ENCODE peak calls at places on chromosomes 13 and 19, in six cellular contexts. One of them, this sample, is unnamed.

GRCh38 chr13:23680836-23681235 is 110.6 kb downstream of the TNFRSF19 start:
- DNase-seq in naive thymus-derived CD8-positive, alpha-beta T cell: no peak
- DNase-seq in GM12891: no peak
- DNase-seq in hypothalamus: no peak
- DNase-seq in activated CD4-positive, alpha-beta memory T cell treated with anti-CD3 and anti-CD28 coated beads, Interleukin-2, amount 10 ng/mL, durations not matched to agents 7 days and 5 days: no peak
- DNase-seq in AG08396: no peak
- DNase-seq in this sample: no peak

GRCh38 chr19:37983153-37983552 is 76.1 kb downstream of the SIPA1L3 start:
- DNase-seq in activated CD4-positive, alpha-beta memory T cell treated with anti-CD3 and anti-CD28 coated beads, Interleukin-2, amount 10 ng/mL, durations not matched to agents 7 days and 5 days: no peak
- DNase-seq in AG08396: no peak
- DNase-seq in naive thymus-derived CD8-positive, alpha-beta T cell: no peak
- DNase-seq in hypothalamus: no peak
- DNase-seq in GM12891: no peak
- DNase-seq in this sample: no peak

GRCh38 chr19:23823952-23824389 is 65.3 kb upstream of the ZNF681 start:
- DNase-seq in AG08396: no peak
- DNase-seq in hypothalamus: no peak
- DNase-seq in activated CD4-positive, alpha-beta memory T cell treated with anti-CD3 and anti-CD28 coated beads, Interleukin-2, amount 10 ng/mL, durations not matched to agents 7 days and 5 days: peak; percentile 27
- DNase-seq in GM12891: peak; percentile 3
- DNase-seq in naive thymus-derived CD8-positive, alpha-beta T cell: no peak
- DNase-seq in this sample: no peak

GRCh38 chr13:33536639-33537425 is 251.3 kb upstream of the STARD13 start:
- DNase-seq in AG08396: peak; percentile 19
- DNase-seq in hypothalamus: no peak
- DNase-seq in activated CD4-positive, alpha-beta memory T cell treated with anti-CD3 and anti-CD28 coated beads, Interleukin-2, amount 10 ng/mL, durations not matched to agents 7 days and 5 days: no peak
- DNase-seq in GM12891: no peak
- DNase-seq in naive thymus-derived CD8-positive, alpha-beta T cell: no peak
- DNase-seq in this sample: no peak

GRCh38 chr13:48504606-48505369 is 28.1 kb downstream of the RCBTB2 start:
- DNase-seq in naive thymus-derived CD8-positive, alpha-beta T cell: no peak
- DNase-seq in hypothalamus: no peak
- DNase-seq in AG08396: no peak
- DNase-seq in activated CD4-positive, alpha-beta memory T cell treated with anti-CD3 and anti-CD28 coated beads, Interleukin-2, amount 10 ng/mL, durations not matched to agents 7 days and 5 days: no peak
- DNase-seq in GM12891: no peak
- DNase-seq in this sample: no peak

GRCh38 chr13:82800391-82800790 is 1081.9 kb downstream of the SLITRK1 start:
- DNase-seq in hypothalamus: no peak
- DNase-seq in AG08396: no peak
- DNase-seq in naive thymus-derived CD8-positive, alpha-beta T cell: no peak
- DNase-seq in activated CD4-positive, alpha-beta memory T cell treated with anti-CD3 and anti-CD28 coated beads, Interleukin-2, amount 10 ng/mL, durations not matched to agents 7 days and 5 days: no peak
- DNase-seq in GM12891: no peak
- DNase-seq in this sample: no peak

GRCh38 chr19:50290775-50291174 is 38.4 kb downstream of the KCNC3 start:
- DNase-seq in naive thymus-derived CD8-positive, alpha-beta T cell: no peak
- DNase-seq in GM12891: no peak
- DNase-seq in AG08396: no peak
- DNase-seq in hypothalamus: no peak
- DNase-seq in activated CD4-positive, alpha-beta memory T cell treated with anti-CD3 and anti-CD28 coated beads, Interleukin-2, amount 10 ng/mL, durations not matched to agents 7 days and 5 days: no peak
- DNase-seq in this sample: no peak

GRCh38 chr13:21683034-21683733 is 12.3 kb downstream of the FGF9 start:
- DNase-seq in AG08396: peak; percentile 76
- DNase-seq in activated CD4-positive, alpha-beta memory T cell treated with anti-CD3 and anti-CD28 coated beads, Interleukin-2, amount 10 ng/mL, durations not matched to agents 7 days and 5 days: no peak
- DNase-seq in GM12891: no peak
- DNase-seq in hypothalamus: no peak
- DNase-seq in naive thymus-derived CD8-positive, alpha-beta T cell: no peak
- DNase-seq in this sample: no peak

GRCh38 chr13:79442221-79442620 is 36.2 kb upstream of the RBM26 start:
- DNase-seq in activated CD4-positive, alpha-beta memory T cell treated with anti-CD3 and anti-CD28 coated beads, Interleukin-2, amount 10 ng/mL, durations not matched to agents 7 days and 5 days: no peak
- DNase-seq in hypothalamus: no peak
- DNase-seq in GM12891: no peak
- DNase-seq in AG08396: no peak
- DNase-seq in naive thymus-derived CD8-positive, alpha-beta T cell: no peak
- DNase-seq in this sample: no peak

GRCh38 chr19:4197625-4198466 is 15.4 kb downstream of the ANKRD24 start:
- DNase-seq in GM12891: peak; percentile 54
- DNase-seq in hypothalamus: no peak
- DNase-seq in naive thymus-derived CD8-positive, alpha-beta T cell: no peak
- DNase-seq in AG08396: no peak
- DNase-seq in activated CD4-positive, alpha-beta memory T cell treated with anti-CD3 and anti-CD28 coated beads, Interleukin-2, amount 10 ng/mL, durations not matched to agents 7 days and 5 days: no peak
- DNase-seq in this sample: no peak

GRCh38 chr19:6064703-6065073 is 45.6 kb downstream of the RFX2 start:
- DNase-seq in naive thymus-derived CD8-positive, alpha-beta T cell: no peak
- DNase-seq in GM12891: no peak
- DNase-seq in AG08396: no peak
- DNase-seq in hypothalamus: no peak
- DNase-seq in activated CD4-positive, alpha-beta memory T cell treated with anti-CD3 and anti-CD28 coated beads, Interleukin-2, amount 10 ng/mL, durations not matched to agents 7 days and 5 days: no peak
- DNase-seq in this sample: no peak

GRCh38 chr19:41615207-41615606 is 11.7 kb downstream of the CEACAM4 start:
- DNase-seq in AG08396: no peak
- DNase-seq in hypothalamus: no peak
- DNase-seq in activated CD4-positive, alpha-beta memory T cell treated with anti-CD3 and anti-CD28 coated beads, Interleukin-2, amount 10 ng/mL, durations not matched to agents 7 days and 5 days: no peak
- DNase-seq in GM12891: no peak
- DNase-seq in naive thymus-derived CD8-positive, alpha-beta T cell: no peak
- DNase-seq in this sample: no peak

GRCh38 chr19:870963-871401 is 11.5 kb downstream of the CFD start:
- DNase-seq in AG08396: no peak
- DNase-seq in hypothalamus: peak; percentile 16
- DNase-seq in GM12891: no peak
- DNase-seq in naive thymus-derived CD8-positive, alpha-beta T cell: no peak
- DNase-seq in activated CD4-positive, alpha-beta memory T cell treated with anti-CD3 and anti-CD28 coated beads, Interleukin-2, amount 10 ng/mL, durations not matched to agents 7 days and 5 days: no peak
- DNase-seq in this sample: peak; percentile 80

GRCh38 chr19:12260861-12261260 is 33.8 kb downstream of the ZNF44 start:
- DNase-seq in AG08396: no peak
- DNase-seq in naive thymus-derived CD8-positive, alpha-beta T cell: no peak
- DNase-seq in GM12891: no peak
- DNase-seq in hypothalamus: no peak
- DNase-seq in activated CD4-positive, alpha-beta memory T cell treated with anti-CD3 and anti-CD28 coated beads, Interleukin-2, amount 10 ng/mL, durations not matched to agents 7 days and 5 days: no peak
- DNase-seq in this sample: no peak

GRCh38 chr19:1000591-1001537 is 645 bp downstream of the GRIN3B start:
- DNase-seq in hypothalamus: no peak
- DNase-seq in activated CD4-positive, alpha-beta memory T cell treated with anti-CD3 and anti-CD28 coated beads, Interleukin-2, amount 10 ng/mL, durations not matched to agents 7 days and 5 days: no peak
- DNase-seq in naive thymus-derived CD8-positive, alpha-beta T cell: no peak
- DNase-seq in AG08396: no peak
- DNase-seq in GM12891: no peak
- DNase-seq in this sample: no peak

GRCh38 chr13:73608157-73608516 is 526.1 kb downstream of the KLF12 start:
- DNase-seq in GM12891: no peak
- DNase-seq in AG08396: no peak
- DNase-seq in activated CD4-positive, alpha-beta memory T cell treated with anti-CD3 and anti-CD28 coated beads, Interleukin-2, amount 10 ng/mL, durations not matched to agents 7 days and 5 days: no peak
- DNase-seq in naive thymus-derived CD8-positive, alpha-beta T cell: no peak
- DNase-seq in hypothalamus: no peak
- DNase-seq in this sample: peak; percentile 87

GRCh38 chr13:49711218-49711863 is 20.1 kb upstream of the EBPL start:
- DNase-seq in naive thymus-derived CD8-positive, alpha-beta T cell: no peak
- DNase-seq in GM12891: no peak
- DNase-seq in activated CD4-positive, alpha-beta memory T cell treated with anti-CD3 and anti-CD28 coated beads, Interleukin-2, amount 10 ng/mL, durations not matched to agents 7 days and 5 days: no peak
- DNase-seq in hypothalamus: no peak
- DNase-seq in AG08396: peak; percentile 59
- DNase-seq in this sample: no peak

GRCh38 chr19:3655402-3656072 is 28.9 kb upstream of the CACTIN start:
- DNase-seq in GM12891: no peak
- DNase-seq in activated CD4-positive, alpha-beta memory T cell treated with anti-CD3 and anti-CD28 coated beads, Interleukin-2, amount 10 ng/mL, durations not matched to agents 7 days and 5 days: no peak
- DNase-seq in AG08396: peak; percentile 81
- DNase-seq in naive thymus-derived CD8-positive, alpha-beta T cell: no peak
- DNase-seq in hypothalamus: no peak
- DNase-seq in this sample: no peak

GRCh38 chr13:28854657-28855056 is 34.5 kb downstream of the MTUS2 start:
- DNase-seq in naive thymus-derived CD8-positive, alpha-beta T cell: no peak
- DNase-seq in hypothalamus: no peak
- DNase-seq in AG08396: no peak
- DNase-seq in GM12891: no peak
- DNase-seq in activated CD4-positive, alpha-beta memory T cell treated with anti-CD3 and anti-CD28 coated beads, Interleukin-2, amount 10 ng/mL, durations not matched to agents 7 days and 5 days: no peak
- DNase-seq in this sample: no peak

GRCh38 chr13:83508905-83509304 is 373.4 kb downstream of the SLITRK1 start:
- DNase-seq in GM12891: no peak
- DNase-seq in activated CD4-positive, alpha-beta memory T cell treated with anti-CD3 and anti-CD28 coated beads, Interleukin-2, amount 10 ng/mL, durations not matched to agents 7 days and 5 days: no peak
- DNase-seq in AG08396: no peak
- DNase-seq in hypothalamus: no peak
- DNase-seq in naive thymus-derived CD8-positive, alpha-beta T cell: no peak
- DNase-seq in this sample: no peak

GRCh38 chr19:4715529-4716221 is 8.0 kb downstream of the DPP9 start:
- DNase-seq in hypothalamus: no peak
- DNase-seq in naive thymus-derived CD8-positive, alpha-beta T cell: no peak
- DNase-seq in GM12891: no peak
- DNase-seq in AG08396: no peak
- DNase-seq in activated CD4-positive, alpha-beta memory T cell treated with anti-CD3 and anti-CD28 coated beads, Interleukin-2, amount 10 ng/mL, durations not matched to agents 7 days and 5 days: no peak
- DNase-seq in this sample: no peak